ENCODE peak calls at places on chromosomes 2 and 18, in ten cellular contexts. One of them, this sample, is unnamed. For H3K4me1, the result is how much of the 10 kb centered on the place peaks cover.

GRCh38 chr2:112138143-112139032 is at the start of gene FBLN7:
- DNase-seq in heart right ventricle: no peak
- DNase-seq in CD8-positive, alpha-beta memory T cell: no peak
- DNase-seq in tibial artery: no peak
- DNase-seq in body of pancreas: no peak
- DNase-seq in neural progenitor cell: peak
- DNase-seq in A549: no peak
- DNase-seq in ovary: no peak
- DNase-seq in lower lobe of right lung: no peak
- DNase-seq in spleen: no peak
- DNase-seq in this sample: peak

GRCh38 chr2:129882476-129882875 is 97.0 kb upstream of the RAB6C start:
- DNase-seq in heart right ventricle: no peak
- DNase-seq in CD8-positive, alpha-beta memory T cell: no peak
- DNase-seq in tibial artery: no peak
- DNase-seq in body of pancreas: no peak
- DNase-seq in neural progenitor cell: no peak
- DNase-seq in A549: no peak
- DNase-seq in ovary: no peak
- DNase-seq in lower lobe of right lung: no peak
- DNase-seq in spleen: peak
- DNase-seq in this sample: no peak

GRCh38 chr2:165794520-165794882 is 454 bp upstream of the GALNT3 start:
- DNase-seq in heart right ventricle: peak
- DNase-seq in CD8-positive, alpha-beta memory T cell: peak
- DNase-seq in tibial artery: no peak
- DNase-seq in body of pancreas: peak
- DNase-seq in neural progenitor cell: peak
- DNase-seq in A549: no peak
- DNase-seq in ovary: peak
- DNase-seq in lower lobe of right lung: peak
- DNase-seq in spleen: peak
- DNase-seq in this sample: peak

GRCh38 chr2:136005462-136006205 is 20.2 kb upstream of the DARS1 start:
- DNase-seq in heart right ventricle: no peak
- DNase-seq in CD8-positive, alpha-beta memory T cell: no peak
- DNase-seq in tibial artery: no peak
- DNase-seq in body of pancreas: no peak
- DNase-seq in neural progenitor cell: no peak
- DNase-seq in A549: no peak
- DNase-seq in ovary: no peak
- DNase-seq in lower lobe of right lung: no peak
- DNase-seq in spleen: no peak
- DNase-seq in this sample: no peak

GRCh38 chr2:131011481-131011880 is 81.8 kb downstream of the FAM168B start:
- DNase-seq in heart right ventricle: no peak
- DNase-seq in CD8-positive, alpha-beta memory T cell: no peak
- DNase-seq in tibial artery: no peak
- DNase-seq in body of pancreas: no peak
- DNase-seq in neural progenitor cell: no peak
- DNase-seq in A549: no peak
- DNase-seq in ovary: no peak
- DNase-seq in lower lobe of right lung: no peak
- DNase-seq in spleen: no peak
- DNase-seq in this sample: no peak

GRCh38 chr2:149330127-149331022 is at the start of gene LYPD6:
- DNase-seq in heart right ventricle: peak
- DNase-seq in CD8-positive, alpha-beta memory T cell: no peak
- DNase-seq in tibial artery: peak
- DNase-seq in body of pancreas: peak
- DNase-seq in neural progenitor cell: peak
- DNase-seq in A549: peak
- DNase-seq in ovary: peak
- DNase-seq in lower lobe of right lung: peak
- DNase-seq in spleen: no peak
- DNase-seq in this sample: peak

GRCh38 chr2:76197842-76198448 is 487.2 kb upstream of the GCFC2 start:
- DNase-seq in heart right ventricle: peak
- DNase-seq in CD8-positive, alpha-beta memory T cell: no peak
- DNase-seq in tibial artery: no peak
- DNase-seq in body of pancreas: peak
- DNase-seq in neural progenitor cell: peak
- DNase-seq in A549: no peak
- DNase-seq in ovary: no peak
- DNase-seq in lower lobe of right lung: no peak
- DNase-seq in spleen: no peak
- DNase-seq in this sample: peak

GRCh38 chr2:39837856-39838453 is 58.9 kb upstream of the THUMPD2 start:
- DNase-seq in heart right ventricle: no peak
- DNase-seq in CD8-positive, alpha-beta memory T cell: no peak
- DNase-seq in tibial artery: no peak
- DNase-seq in body of pancreas: no peak
- DNase-seq in neural progenitor cell: peak
- DNase-seq in A549: peak
- DNase-seq in ovary: no peak
- DNase-seq in lower lobe of right lung: no peak
- DNase-seq in spleen: no peak
- DNase-seq in this sample: peak

GRCh38 chr18:12657048-12657848 is 659 bp downstream of the SPIRE1 start:
- DNase-seq in heart right ventricle: peak
- DNase-seq in CD8-positive, alpha-beta memory T cell: peak
- DNase-seq in tibial artery: peak
- DNase-seq in body of pancreas: peak
- DNase-seq in neural progenitor cell: peak
- DNase-seq in A549: peak
- DNase-seq in ovary: peak
- DNase-seq in lower lobe of right lung: peak
- DNase-seq in spleen: peak
- DNase-seq in this sample: peak

GRCh38 chr2:57947398-57947797 is 99.2 kb upstream of the VRK2 start:
- DNase-seq in heart right ventricle: no peak
- DNase-seq in CD8-positive, alpha-beta memory T cell: no peak
- DNase-seq in tibial artery: no peak
- DNase-seq in body of pancreas: no peak
- DNase-seq in neural progenitor cell: no peak
- DNase-seq in A549: no peak
- DNase-seq in ovary: no peak
- DNase-seq in lower lobe of right lung: no peak
- DNase-seq in spleen: no peak
- DNase-seq in this sample: peak

GRCh38 chr2:185507703-185508102 is 230.9 kb upstream of the FSIP2 start:
- DNase-seq in heart right ventricle: no peak
- DNase-seq in CD8-positive, alpha-beta memory T cell: no peak
- DNase-seq in tibial artery: no peak
- DNase-seq in body of pancreas: no peak
- DNase-seq in neural progenitor cell: no peak
- DNase-seq in A549: no peak
- DNase-seq in ovary: no peak
- DNase-seq in lower lobe of right lung: no peak
- DNase-seq in spleen: no peak
- DNase-seq in this sample: no peak

GRCh38 chr2:32051836-32052439 is 11.4 kb upstream of the SPAST start:
- DNase-seq in heart right ventricle: no peak
- DNase-seq in CD8-positive, alpha-beta memory T cell: no peak
- DNase-seq in tibial artery: no peak
- DNase-seq in body of pancreas: no peak
- DNase-seq in neural progenitor cell: no peak
- DNase-seq in A549: no peak
- DNase-seq in ovary: no peak
- DNase-seq in lower lobe of right lung: no peak
- DNase-seq in spleen: no peak
- DNase-seq in this sample: no peak

DNA sequence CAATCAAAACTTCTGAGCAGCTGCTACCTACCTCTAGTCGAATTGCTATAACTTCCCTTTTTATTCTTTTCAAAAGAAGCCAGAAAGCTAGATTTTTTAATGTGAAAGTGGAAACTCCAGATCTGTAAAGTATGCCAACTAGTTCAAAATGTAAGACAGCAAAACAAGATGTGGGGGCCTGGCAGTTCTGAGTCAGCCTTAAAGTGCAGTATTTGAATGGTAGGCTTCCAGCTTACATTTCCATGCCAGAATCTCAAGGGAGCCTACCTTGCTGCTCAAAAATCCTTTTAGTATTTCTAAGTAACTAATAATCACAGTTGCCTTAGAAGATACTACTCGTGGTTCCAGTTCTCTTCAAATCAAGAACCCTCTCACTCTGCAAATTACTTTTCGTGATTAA is 1288.7 kb downstream of the LRP1B start:
- DNase-seq in heart right ventricle: no peak
- DNase-seq in CD8-positive, alpha-beta memory T cell: no peak
- DNase-seq in tibial artery: no peak
- DNase-seq in body of pancreas: no peak
- DNase-seq in neural progenitor cell: no peak
- DNase-seq in A549: no peak
- DNase-seq in ovary: no peak
- DNase-seq in lower lobe of right lung: no peak
- DNase-seq in spleen: no peak
- DNase-seq in this sample: no peak
- H3K4me1 ChIP-seq in heart right ventricle: under half
- H3K4me1 ChIP-seq in CD8-positive, alpha-beta memory T cell: under half
- H3K4me1 ChIP-seq in tibial artery: under half
- H3K4me1 ChIP-seq in body of pancreas: under half
- H3K4me1 ChIP-seq in neural progenitor cell: under half
- H3K4me1 ChIP-seq in A549: under half
- H3K4me1 ChIP-seq in ovary: under half
- H3K4me1 ChIP-seq in lower lobe of right lung: under half
- H3K4me1 ChIP-seq in spleen: under half
- H3K4me1 ChIP-seq in this sample: under half

GRCh38 chr2:42841344-42841743 is 49.0 kb upstream of the HAAO start:
- DNase-seq in heart right ventricle: no peak
- DNase-seq in CD8-positive, alpha-beta memory T cell: no peak
- DNase-seq in tibial artery: peak
- DNase-seq in body of pancreas: no peak
- DNase-seq in neural progenitor cell: no peak
- DNase-seq in A549: no peak
- DNase-seq in ovary: peak
- DNase-seq in lower lobe of right lung: no peak
- DNase-seq in spleen: peak
- DNase-seq in this sample: no peak
- H3K4me1 ChIP-seq in heart right ventricle: under half
- H3K4me1 ChIP-seq in CD8-positive, alpha-beta memory T cell: under half
- H3K4me1 ChIP-seq in tibial artery: under half
- H3K4me1 ChIP-seq in body of pancreas: under half
- H3K4me1 ChIP-seq in neural progenitor cell: under half
- H3K4me1 ChIP-seq in A549: under half
- H3K4me1 ChIP-seq in ovary: under half
- H3K4me1 ChIP-seq in lower lobe of right lung: under half
- H3K4me1 ChIP-seq in spleen: under half
- H3K4me1 ChIP-seq in this sample: under half

DNA sequence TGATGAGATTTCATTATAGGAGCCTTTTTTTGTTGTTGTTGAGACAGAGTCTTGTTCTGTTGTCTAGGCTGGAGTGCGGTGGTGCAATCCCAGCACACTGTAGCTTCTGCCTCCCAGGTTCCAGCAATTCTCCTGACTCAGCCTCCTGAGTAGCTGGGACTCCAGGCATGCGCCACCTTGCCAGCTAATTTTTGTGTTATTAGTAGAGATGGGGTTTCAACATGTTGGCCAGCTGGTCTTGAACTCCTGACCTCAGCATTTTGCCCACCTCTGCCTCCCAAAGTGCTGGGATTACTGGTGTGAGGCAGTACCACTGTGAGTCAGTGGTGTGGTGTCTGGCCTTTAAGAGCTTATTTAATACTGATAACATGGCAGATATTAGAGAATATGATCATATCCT is 60.1 kb downstream of the MOB4 start:
- DNase-seq in heart right ventricle: no peak
- DNase-seq in CD8-positive, alpha-beta memory T cell: no peak
- DNase-seq in tibial artery: peak
- DNase-seq in body of pancreas: no peak
- DNase-seq in neural progenitor cell: no peak
- DNase-seq in A549: no peak
- DNase-seq in ovary: no peak
- DNase-seq in lower lobe of right lung: no peak
- DNase-seq in spleen: no peak
- DNase-seq in this sample: no peak
- H3K4me1 ChIP-seq in heart right ventricle: under half
- H3K4me1 ChIP-seq in CD8-positive, alpha-beta memory T cell: under half
- H3K4me1 ChIP-seq in tibial artery: under half
- H3K4me1 ChIP-seq in body of pancreas: under half
- H3K4me1 ChIP-seq in neural progenitor cell: under half
- H3K4me1 ChIP-seq in A549: under half
- H3K4me1 ChIP-seq in ovary: under half
- H3K4me1 ChIP-seq in lower lobe of right lung: under half
- H3K4me1 ChIP-seq in spleen: under half
- H3K4me1 ChIP-seq in this sample: under half

GRCh38 chr2:9707611-9708010 is 76.8 kb upstream of the YWHAQ start:
- DNase-seq in heart right ventricle: no peak
- DNase-seq in CD8-positive, alpha-beta memory T cell: no peak
- DNase-seq in tibial artery: peak
- DNase-seq in body of pancreas: no peak
- DNase-seq in neural progenitor cell: no peak
- DNase-seq in A549: no peak
- DNase-seq in ovary: no peak
- DNase-seq in lower lobe of right lung: no peak
- DNase-seq in spleen: no peak
- DNase-seq in this sample: no peak

GRCh38 chr2:9709539-9710285 is 78.9 kb upstream of the YWHAQ start:
- DNase-seq in heart right ventricle: no peak
- DNase-seq in CD8-positive, alpha-beta memory T cell: no peak
- DNase-seq in tibial artery: peak
- DNase-seq in body of pancreas: no peak
- DNase-seq in neural progenitor cell: no peak
- DNase-seq in A549: no peak
- DNase-seq in ovary: no peak
- DNase-seq in lower lobe of right lung: no peak
- DNase-seq in spleen: no peak
- DNase-seq in this sample: no peak

GRCh38 chr2:9708683-9709538 is 78.1 kb upstream of the YWHAQ start:
- DNase-seq in heart right ventricle: no peak
- DNase-seq in CD8-positive, alpha-beta memory T cell: no peak
- DNase-seq in tibial artery: no peak
- DNase-seq in body of pancreas: no peak
- DNase-seq in neural progenitor cell: no peak
- DNase-seq in A549: no peak
- DNase-seq in ovary: no peak
- DNase-seq in lower lobe of right lung: no peak
- DNase-seq in spleen: no peak
- DNase-seq in this sample: no peak

GRCh38 chr2:9704600-9704999 is 73.8 kb upstream of the YWHAQ start:
- DNase-seq in heart right ventricle: no peak
- DNase-seq in CD8-positive, alpha-beta memory T cell: no peak
- DNase-seq in tibial artery: no peak
- DNase-seq in body of pancreas: no peak
- DNase-seq in neural progenitor cell: no peak
- DNase-seq in A549: no peak
- DNase-seq in ovary: no peak
- DNase-seq in lower lobe of right lung: no peak
- DNase-seq in spleen: no peak
- DNase-seq in this sample: no peak

GRCh38 chr2:9707008-9707407 is 76.2 kb upstream of the YWHAQ start:
- DNase-seq in heart right ventricle: no peak
- DNase-seq in CD8-positive, alpha-beta memory T cell: no peak
- DNase-seq in tibial artery: no peak
- DNase-seq in body of pancreas: no peak
- DNase-seq in neural progenitor cell: no peak
- DNase-seq in A549: no peak
- DNase-seq in ovary: no peak
- DNase-seq in lower lobe of right lung: no peak
- DNase-seq in spleen: no peak
- DNase-seq in this sample: no peak
- H3K4me1 ChIP-seq in heart right ventricle: under half
- H3K4me1 ChIP-seq in CD8-positive, alpha-beta memory T cell: under half
- H3K4me1 ChIP-seq in tibial artery: under half
- H3K4me1 ChIP-seq in body of pancreas: under half
- H3K4me1 ChIP-seq in neural progenitor cell: under half
- H3K4me1 ChIP-seq in A549: under half
- H3K4me1 ChIP-seq in ovary: under half
- H3K4me1 ChIP-seq in lower lobe of right lung: under half
- H3K4me1 ChIP-seq in spleen: under half
- H3K4me1 ChIP-seq in this sample: under half

This sample was measured in A673.